ENCODE peak calls at places on chromosomes 13 and 19, in eight cellular contexts. L is GM23338, I is GM23248, K is mammary epithelial cell, Q is GM12878, R is hepatocyte, P is neural progenitor cell, J is HCT116. C is an unnamed sample.

GRCh38 chr13:72458701-72459100 is 268.7 kb downstream of the MZT1 start:
- DNase-seq in L (peak; percentile 25), K (peak; percentile 30), I (no peak), Q (no peak), J (no peak), P (peak; percentile 38), R (no peak), C (peak; percentile 36)

GRCh38 chr19:49932731-49933131 is 3.4 kb upstream of the NUP62 start:
- DNase-seq in I (no peak), J (no peak), P (no peak), R (no peak), L (no peak), Q (no peak), K (no peak), C (no peak)

GRCh38 chr19:46191972-46192371 is 37.6 kb upstream of the IGFL1 start:
- DNase-seq in R (no peak), J (no peak), K (no peak), P (no peak), I (no peak), Q (no peak), L (no peak), C (no peak)

GRCh38 chr19:42989851-42990250 is 36.4 kb downstream of the PSG11 start:
- DNase-seq in P (no peak), I (no peak), J (no peak), L (no peak), R (no peak), K (peak; percentile 26), Q (no peak), C (peak; percentile 19)

GRCh38 chr19:22945560-22945959 is 57.4 kb downstream of the ZNF728 start:
- DNase-seq in Q (no peak), J (peak; percentile 10), R (no peak), L (peak; percentile 62), K (no peak), P (peak; percentile 33), I (peak; percentile 14), C (peak; percentile 23)

GRCh38 chr13:105787518-105788085 is 747.9 kb downstream of the EFNB2 start:
- DNase-seq in K (no peak), P (no peak), J (no peak), Q (no peak), R (no peak), L (no peak), I (no peak), C (no peak)

GRCh38 chr19:51749979-51750378 is 1.7 kb downstream of the FPR1 start:
- DNase-seq in P (no peak), I (peak; percentile 64), K (peak; percentile 86), J (no peak), Q (no peak), R (no peak), L (no peak), C (peak; percentile 67)

GRCh38 chr13:51380269-51380668 is 40.8 kb downstream of the SERPINE3 start:
- DNase-seq in R (no peak), J (no peak), K (peak; percentile 33), I (peak; percentile 62), L (no peak), P (no peak), Q (no peak), C (peak; percentile 20)

GRCh38 chr19:17648786-17649185 is 39.4 kb downstream of the UNC13A start:
- DNase-seq in I (no peak), R (no peak), Q (no peak), J (no peak), K (no peak), P (no peak), L (no peak), C (no peak)

GRCh38 chr19:42548545-42548944 is 20.3 kb upstream of the CEACAM1 start:
- DNase-seq in R (no peak), I (no peak), P (no peak), K (no peak), L (no peak), J (no peak), Q (no peak), C (no peak)

GRCh38 chr13:41028051-41028450 is 8.9 kb upstream of the ELF1 start:
- DNase-seq in R (no peak), I (peak; percentile 47), J (no peak), L (no peak), Q (no peak), P (no peak), K (no peak), C (no peak)

GRCh38 chr19:13797870-13798269 is 2.6 kb downstream of the ZSWIM4 start:
- DNase-seq in J (no peak), K (peak; percentile 80), P (no peak), Q (no peak), R (no peak), I (peak; percentile 90), L (no peak), C (peak; percentile 63)

GRCh38 chr13:103996733-103997132 is 930.5 kb upstream of the SLC10A2 start:
- DNase-seq in K (no peak), L (no peak), Q (no peak), P (no peak), R (no peak), J (no peak), I (no peak), C (no peak)

GRCh38 chr19:13400296-13400695 is 106.0 kb downstream of the CACNA1A start:
- DNase-seq in P (no peak), R (no peak), K (no peak), J (no peak), Q (no peak), I (no peak), L (no peak), C (no peak)

GRCh38 chr13:84571264-84571663 is 689.0 kb upstream of the SLITRK1 start:
- DNase-seq in I (no peak), R (no peak), P (no peak), L (peak; percentile 52), Q (no peak), J (no peak), K (no peak), C (no peak)

GRCh38 chr13:73608157-73608516 is 526.1 kb downstream of the KLF12 start:
- DNase-seq in I (no peak), P (no peak), Q (no peak), K (no peak), R (no peak), J (no peak), L (no peak), C (no peak)

GRCh38 chr19:39104104-39104708 is 20.0 kb downstream of the ACP7 start:
- DNase-seq in I (no peak), R (no peak), L (no peak), Q (no peak), P (no peak), K (no peak), J (no peak), C (no peak)

GRCh38 chr13:51444922-51445321 is 7.9 kb downstream of the INTS6 start:
- DNase-seq in L (peak; percentile 52), P (no peak), I (peak; percentile 67), K (no peak), R (no peak), Q (no peak), J (peak; percentile 15), C (peak; percentile 81)

GRCh38 chr13:45231722-45232121 is 30.9 kb upstream of the KCTD4 start:
- DNase-seq in L (no peak), K (no peak), I (peak; percentile 35), Q (no peak), P (no peak), J (no peak), R (no peak), C (peak; percentile 54)

GRCh38 chr13:97339019-97339988 is 94.7 kb upstream of the RAP2A start:
- DNase-seq in K (peak; percentile 55), J (no peak), P (no peak), Q (no peak), I (peak; percentile 98), L (no peak), R (peak; percentile 57), C (peak; percentile 86)

GRCh38 chr13:24053505-24054251 is 106.8 kb upstream of the SPATA13 start:
- DNase-seq in Q (peak; percentile 17), P (peak; percentile 81), J (peak; percentile 81), L (peak; percentile 90), R (peak; percentile 86), K (peak; percentile 74), I (peak; percentile 73), C (peak; percentile 60)

DNA sequence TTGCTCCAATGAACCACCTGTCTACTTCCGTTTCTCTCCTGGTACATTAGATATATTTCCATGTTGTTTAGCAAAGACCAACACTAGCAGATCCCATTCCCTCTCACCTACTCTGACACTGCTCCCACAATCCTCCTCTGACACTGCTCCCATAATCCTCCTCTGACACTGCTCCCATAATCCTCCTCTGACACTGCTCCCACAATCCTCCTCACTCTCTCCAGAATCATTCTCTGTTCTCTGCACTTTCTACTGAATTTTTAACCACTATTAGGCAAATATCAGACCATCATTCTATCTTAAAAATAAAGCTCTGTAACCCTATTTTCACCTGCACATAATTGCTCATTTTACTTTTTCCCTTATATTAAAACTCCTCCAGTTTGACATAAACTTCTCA is 578.5 kb upstream of the PCDH20 start:
- DNase-seq in R (no peak), K (no peak), P (no peak), L (no peak), I (no peak), Q (no peak), J (no peak), C (no peak)
- H4K20me1 ChIP-seq in R (no peaks in the 10 kb centered on the region), K (no peaks in the 10 kb centered on the region), P (no peaks in the 10 kb centered on the region), L (no peaks in the 10 kb centered on the region), I (no peaks in the 10 kb centered on the region), Q (no peaks in the 10 kb centered on the region), J (no peaks in the 10 kb centered on the region), C (no peaks in the 10 kb centered on the region)

GRCh38 chr19:15201374-15202023 is 704 bp upstream of the NOTCH3 start:
- DNase-seq in P (no peak), R (no peak), Q (no peak), J (no peak), I (no peak), K (no peak), L (no peak), C (no peak)
- H3K4me2 ChIP-seq in P (peak overlapping the region; percentile 73), R (peak overlapping the region; percentile 97), Q (no peak overlapping the region), J (peak overlapping the region; percentile 77), I (peak overlapping the region; percentile 61), K (peak overlapping the region; percentile 48), L (peak overlapping the region; percentile 73), C (no peak overlapping the region)

DNA sequence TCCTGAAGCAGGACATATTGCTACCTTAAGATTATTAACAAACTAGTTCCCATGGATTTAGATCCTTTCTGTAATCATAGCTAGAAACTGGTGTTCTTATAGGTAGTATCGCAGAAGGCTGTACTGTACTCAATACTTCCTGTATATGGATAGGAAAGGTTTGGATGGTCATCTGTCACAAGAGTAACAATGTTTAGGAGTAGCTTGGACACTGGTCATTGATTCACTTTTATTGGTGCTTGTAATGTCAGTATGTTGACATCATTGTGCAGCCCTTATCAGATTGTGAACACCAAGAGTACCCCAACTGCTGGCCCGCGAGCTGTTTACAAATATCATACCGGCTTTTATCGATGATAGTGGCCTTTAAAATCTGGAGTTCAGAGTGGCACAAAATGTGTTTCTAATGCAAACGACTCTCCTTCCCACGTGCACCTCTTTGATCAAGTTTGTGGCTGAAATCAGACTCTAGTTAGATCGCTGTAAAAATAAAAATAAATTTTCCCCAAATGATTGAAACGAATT is 605 bp upstream of the CDK8 start:
- DNase-seq in K (no peak), J (no peak), Q (no peak), P (no peak), I (no peak), L (no peak), R (no peak), C (no peak)
- H3K4me3 ChIP-seq in K (peak overlapping the region; percentile 90), J (peak overlapping the region; percentile 75), Q (peak overlapping the region; percentile 80), P (peak overlapping the region; percentile 81), I (peak overlapping the region; percentile 93), L (peak overlapping the region; percentile 96), R (no peak overlapping the region), C (peak overlapping the region; percentile 87)

DNA sequence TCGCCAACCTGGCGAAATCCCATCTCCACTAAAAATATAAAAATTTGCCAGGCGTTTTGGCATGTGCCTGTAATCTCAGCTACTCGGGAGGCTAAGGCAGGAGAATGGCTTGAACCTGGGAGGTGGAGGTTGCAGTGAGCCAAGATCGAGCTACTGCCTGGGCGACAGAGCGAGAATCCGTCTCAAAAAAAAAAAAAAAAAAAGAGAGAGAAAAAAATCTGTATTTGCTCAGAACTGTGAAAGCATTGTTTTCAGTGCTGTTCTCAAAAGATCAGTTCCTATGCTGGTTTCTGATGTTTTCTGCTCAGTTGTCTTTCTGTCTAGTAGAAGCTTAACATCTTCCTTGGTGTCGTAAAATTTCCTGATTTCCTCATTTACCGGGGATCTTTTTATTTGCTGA is 2.5 kb downstream of the SF3A2 start:
- DNase-seq in P (no peak), J (no peak), I (peak; percentile 19), L (no peak), K (no peak), Q (no peak), R (no peak), C (no peak)
- H4K20me1 ChIP-seq in P (peaks cover 85% of the 10 kb centered on the region), J (peaks cover 39% of the 10 kb centered on the region), I (peaks cover 10% of the 10 kb centered on the region), L (peaks cover 52% of the 10 kb centered on the region), K (peaks cover 11% of the 10 kb centered on the region), Q (peaks cover 27% of the 10 kb centered on the region), R (peaks cover 56% of the 10 kb centered on the region), C (peaks cover 4% of the 10 kb centered on the region)

C was measured in fibroblast of lung.